ENCODE peak calls at places on chromosome 16, in four cellular contexts. E is A549, F is NCI-H1092 treated with DMSO at 0.1 percent for 48 hours, U is PC-9. H is an unnamed sample.

GRCh38 chr16:1299868-1300203 is 9.6 kb upstream of the UBE2I start:
- DNase-seq in E (no peak), F (no peak), U (no peak), H (no peak)

GRCh38 chr16:46929378-46930332 is 43.8 kb downstream of the DNAJA2 start:
- DNase-seq in E (peak), F (no peak), U (peak), H (peak)

GRCh38 chr16:89051521-89052166 is 42.0 kb upstream of the ACSF3 start:
- DNase-seq in E (no peak), F (peak), U (no peak), H (no peak)

GRCh38 chr16:53465606-53466290 is 31.5 kb downstream of the RBL2 start:
- DNase-seq in E (no peak), F (no peak), U (no peak), H (no peak)

GRCh38 chr16:81551821-81552304 is 107.3 kb downstream of the CMIP start:
- DNase-seq in E (no peak), F (no peak), U (no peak), H (no peak)

GRCh38 chr16:47141773-47142468 is 1.8 kb downstream of the NETO2 start:
- DNase-seq in E (peak), F (peak), U (peak), H (peak)

GRCh38 chr16:25037221-25037620 is 22.1 kb upstream of the ARHGAP17 start:
- DNase-seq in E (no peak), F (no peak), U (no peak), H (no peak)

GRCh38 chr16:31225193-31225592 is 8.3 kb upstream of the PYDC1 start:
- DNase-seq in E (no peak), F (no peak), U (no peak), H (no peak)

GRCh38 chr16:18788828-18789514 is 1.2 kb downstream of the RPS15A start:
- DNase-seq in E (no peak), F (no peak), U (no peak), H (no peak)

GRCh38 chr16:30368122-30368791 is 2.0 kb downstream of the TBC1D10B start:
- DNase-seq in E (no peak), F (no peak), U (peak), H (peak)

GRCh38 chr16:28189237-28189636 is 22.5 kb downstream of the XPO6 start:
- DNase-seq in E (no peak), F (no peak), U (no peak), H (peak)

GRCh38 chr16:46748775-46749705 is 896 bp upstream of the MYLK3 start:
- DNase-seq in E (no peak), F (peak), U (no peak), H (no peak)

GRCh38 chr16:3485097-3485470 is 10.2 kb downstream of the C16orf90 start:
- DNase-seq in E (no peak), F (no peak), U (no peak), H (no peak)

GRCh38 chr16:2470603-2471015 is 488 bp upstream of the NTN3 start:
- DNase-seq in E (no peak), F (peak), U (no peak), H (no peak)

GRCh38 chr16:58236231-58236690 is 38.4 kb upstream of the CSNK2A2 start:
- DNase-seq in E (peak), F (peak), U (peak), H (peak)

GRCh38 chr16:19884021-19884485 is 595 bp downstream of the GPRC5B start:
- DNase-seq in E (no peak), F (no peak), U (peak), H (no peak)

GRCh38 chr16:4141604-4142003 is 25.4 kb upstream of the ADCY9 start:
- DNase-seq in E (no peak), F (no peak), U (no peak), H (no peak)

GRCh38 chr16:71426069-71426879 is 15.6 kb downstream of the TLE7 start:
- DNase-seq in E (peak), F (peak), U (peak), H (no peak)

GRCh38 chr16:19639986-19640421 is 78.0 kb downstream of the KNOP1 start:
- DNase-seq in E (no peak), F (no peak), U (no peak), H (no peak)

GRCh38 chr16:86667035-86667434 is 88.7 kb downstream of the FOXL1 start:
- DNase-seq in E (no peak), F (no peak), U (no peak), H (no peak)

GRCh38 chr16:7313170-7313569 is 19.5 kb upstream of the RBFOX1 start:
- DNase-seq in E (no peak), F (peak), U (no peak), H (peak)

GRCh38 chr16:2244926-2245795 is 6.2 kb downstream of the ECI1 start:
- DNase-seq in E (no peak), F (no peak), U (no peak), H (no peak)

H was measured in H54.